ENCODE peak calls at places on chromosomes 12 and 14, in seven cellular contexts. One of them, this sample, is unnamed.
A peak's percentile ranks its signal among the peaks of the same experiment; 100 is the strongest.

GRCh38 chr14:105480807-105481801 is 5.6 kb upstream of the CRIP1 start:
- DNase-seq in SK-N-SH: peak; percentile 92
- DNase-seq in HepG2: peak; percentile 67
- DNase-seq in GM12878: no peak
- DNase-seq in HCT116: peak; percentile 55
- DNase-seq in K562: peak; percentile 85
- DNase-seq in Panc1: no peak
- DNase-seq in this sample: peak; percentile 99

GRCh38 chr14:100662850-100663527 is 63.7 kb upstream of the DLK1 start:
- DNase-seq in GM12878: no peak
- DNase-seq in HepG2: peak; percentile 77
- DNase-seq in K562: peak; percentile 72
- DNase-seq in Panc1: no peak
- DNase-seq in HCT116: peak; percentile 87
- DNase-seq in SK-N-SH: peak; percentile 85
- DNase-seq in this sample: peak; percentile 84

GRCh38 chr14:34699873-34700621 is 14.3 kb downstream of the CFL2 start:
- DNase-seq in Panc1: peak; percentile 93
- DNase-seq in HepG2: peak; percentile 89
- DNase-seq in GM12878: no peak
- DNase-seq in K562: no peak
- DNase-seq in HCT116: peak; percentile 72
- DNase-seq in SK-N-SH: peak; percentile 43
- DNase-seq in this sample: no peak

GRCh38 chr12:124902916-124903315 is 11.5 kb downstream of the UBC start:
- DNase-seq in HCT116: no peak
- DNase-seq in SK-N-SH: no peak
- DNase-seq in Panc1: no peak
- DNase-seq in GM12878: no peak
- DNase-seq in K562: no peak
- DNase-seq in HepG2: no peak
- DNase-seq in this sample: no peak

GRCh38 chr14:49940805-49941421 is 48.0 kb downstream of the ARF6 start:
- DNase-seq in SK-N-SH: no peak
- DNase-seq in Panc1: no peak
- DNase-seq in GM12878: no peak
- DNase-seq in K562: no peak
- DNase-seq in HCT116: no peak
- DNase-seq in HepG2: no peak
- DNase-seq in this sample: no peak

GRCh38 chr12:480831-481230 is 21.1 kb downstream of the B4GALNT3 start:
- DNase-seq in HCT116: no peak
- DNase-seq in SK-N-SH: no peak
- DNase-seq in HepG2: no peak
- DNase-seq in Panc1: no peak
- DNase-seq in GM12878: no peak
- DNase-seq in K562: no peak
- DNase-seq in this sample: no peak

GRCh38 chr14:72634910-72635647 is 258.8 kb downstream of the DPF3 start:
- DNase-seq in HepG2: no peak
- DNase-seq in GM12878: peak; percentile 57
- DNase-seq in Panc1: no peak
- DNase-seq in HCT116: no peak
- DNase-seq in K562: no peak
- DNase-seq in SK-N-SH: no peak
- DNase-seq in this sample: peak; percentile 19

GRCh38 chr14:103422981-103423600 is 37.9 kb downstream of the MARK3 start:
- DNase-seq in HepG2: no peak
- DNase-seq in GM12878: no peak
- DNase-seq in K562: peak; percentile 20
- DNase-seq in SK-N-SH: no peak
- DNase-seq in Panc1: no peak
- DNase-seq in HCT116: no peak
- DNase-seq in this sample: no peak

GRCh38 chr12:110501378-110501721 is 561 bp downstream of the VPS29 start:
- DNase-seq in GM12878: no peak
- DNase-seq in Panc1: no peak
- DNase-seq in SK-N-SH: peak; percentile 62
- DNase-seq in HCT116: no peak
- DNase-seq in K562: no peak
- DNase-seq in HepG2: peak; percentile 38
- DNase-seq in this sample: no peak

GRCh38 chr12:60501124-60501729 is 905.4 kb downstream of the SLC16A7 start:
- DNase-seq in GM12878: no peak
- DNase-seq in Panc1: no peak
- DNase-seq in SK-N-SH: no peak
- DNase-seq in K562: no peak
- DNase-seq in HepG2: no peak
- DNase-seq in HCT116: no peak
- DNase-seq in this sample: no peak

GRCh38 chr14:99476864-99477263 is 3.8 kb downstream of the SETD3 start:
- DNase-seq in HepG2: no peak
- DNase-seq in Panc1: no peak
- DNase-seq in GM12878: no peak
- DNase-seq in SK-N-SH: no peak
- DNase-seq in K562: no peak
- DNase-seq in HCT116: no peak
- DNase-seq in this sample: no peak

GRCh38 chr12:13203028-13203922 is 6.7 kb downstream of the EMP1 start:
- DNase-seq in HCT116: no peak
- DNase-seq in HepG2: no peak
- DNase-seq in SK-N-SH: peak; percentile 25
- DNase-seq in K562: peak; percentile 13
- DNase-seq in Panc1: no peak
- DNase-seq in GM12878: no peak
- DNase-seq in this sample: peak; percentile 77

DNA sequence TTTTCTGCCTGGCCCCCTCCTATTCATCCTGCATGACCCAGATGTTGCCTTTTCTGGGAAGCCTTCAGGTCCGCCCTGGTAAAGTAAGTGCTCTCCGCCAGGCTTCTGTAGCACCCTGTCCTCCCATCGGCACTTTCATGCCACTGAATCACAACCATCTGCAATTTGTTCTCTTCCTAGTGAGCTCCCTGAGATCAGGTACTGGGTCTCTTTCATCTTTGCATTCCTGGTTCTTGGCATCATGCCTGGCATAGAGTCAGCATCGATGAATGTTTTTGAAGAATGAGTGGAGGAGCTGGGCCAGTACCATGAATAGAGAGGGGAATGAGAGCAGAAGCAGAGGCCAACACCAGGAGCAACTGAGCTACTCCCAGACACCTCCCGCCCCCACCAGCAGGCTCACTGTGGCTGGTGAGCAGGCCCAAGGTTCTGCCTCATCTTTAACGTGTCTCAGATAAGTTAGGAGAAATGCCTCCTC is 13.1 kb downstream of the ZDHHC22 start:
- DNase-seq in K562: no peak
- DNase-seq in Panc1: no peak
- DNase-seq in SK-N-SH: no peak
- DNase-seq in HCT116: peak; percentile 98
- DNase-seq in GM12878: no peak
- DNase-seq in HepG2: peak; percentile 60
- DNase-seq in this sample: no peak
- TF ChIP-seq SIN3A in K562: no peak
- TF ChIP-seq SIN3A in Panc1: no peak
- TF ChIP-seq SIN3A in SK-N-SH: no peak
- TF ChIP-seq SIN3A in HCT116: no peak
- TF ChIP-seq SIN3A in GM12878: no peak
- TF ChIP-seq SIN3A in HepG2: no peak
- TF ChIP-seq SIN3A in this sample: no peak

DNA sequence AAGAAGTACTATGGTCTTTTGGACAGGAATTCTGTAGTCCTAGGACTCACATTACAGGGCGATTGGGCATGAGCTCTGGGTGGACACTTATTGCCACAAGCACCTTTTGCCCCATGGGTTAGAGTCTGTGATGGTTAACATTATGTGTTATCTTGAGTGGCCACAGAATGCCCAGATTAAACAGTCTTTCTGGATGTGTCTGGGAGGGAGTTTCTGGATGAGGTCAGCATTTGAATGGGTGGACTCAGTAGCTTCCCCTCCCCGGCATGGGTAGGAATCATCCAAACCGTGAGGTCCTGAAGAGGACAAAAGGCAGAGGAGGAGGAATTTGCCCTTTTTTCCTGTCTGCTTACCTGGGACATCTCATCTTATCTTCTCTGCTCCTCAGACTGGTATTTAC is 85.6 kb downstream of the BMP4 start:
- DNase-seq in SK-N-SH: no peak
- DNase-seq in K562: no peak
- DNase-seq in Panc1: no peak
- DNase-seq in GM12878: no peak
- DNase-seq in HepG2: no peak
- DNase-seq in HCT116: no peak
- DNase-seq in this sample: no peak
- TF ChIP-seq SIN3A in SK-N-SH: no peak
- TF ChIP-seq SIN3A in K562: no peak
- TF ChIP-seq SIN3A in Panc1: no peak
- TF ChIP-seq SIN3A in GM12878: no peak
- TF ChIP-seq SIN3A in HepG2: no peak
- TF ChIP-seq SIN3A in HCT116: no peak
- TF ChIP-seq SIN3A in this sample: no peak

GRCh38 chr12:67161322-67161918 is 107.7 kb upstream of the CAND1 start:
- DNase-seq in HCT116: no peak
- DNase-seq in Panc1: peak; percentile 20
- DNase-seq in K562: peak; percentile 23
- DNase-seq in HepG2: peak; percentile 18
- DNase-seq in GM12878: no peak
- DNase-seq in SK-N-SH: peak; percentile 11
- DNase-seq in this sample: peak; percentile 61
- TF ChIP-seq SIN3A in HCT116: no peak
- TF ChIP-seq SIN3A in Panc1: no peak
- TF ChIP-seq SIN3A in K562: no peak
- TF ChIP-seq SIN3A in HepG2: no peak
- TF ChIP-seq SIN3A in GM12878: no peak
- TF ChIP-seq SIN3A in SK-N-SH: no peak
- TF ChIP-seq SIN3A in this sample: no peak

GRCh38 chr12:33757701-33758100 is 264.6 kb upstream of the ALG10 start:
- DNase-seq in SK-N-SH: no peak
- DNase-seq in HepG2: no peak
- DNase-seq in GM12878: no peak
- DNase-seq in Panc1: no peak
- DNase-seq in HCT116: no peak
- DNase-seq in K562: no peak
- DNase-seq in this sample: no peak
- TF ChIP-seq SIN3A in SK-N-SH: no peak
- TF ChIP-seq SIN3A in HepG2: no peak
- TF ChIP-seq SIN3A in GM12878: no peak
- TF ChIP-seq SIN3A in Panc1: no peak
- TF ChIP-seq SIN3A in HCT116: no peak
- TF ChIP-seq SIN3A in K562: no peak
- TF ChIP-seq SIN3A in this sample: no peak

GRCh38 chr12:122206111-122206881 is 2.8 kb downstream of the B3GNT4 start:
- DNase-seq in HepG2: no peak
- DNase-seq in K562: no peak
- DNase-seq in Panc1: no peak
- DNase-seq in HCT116: no peak
- DNase-seq in GM12878: no peak
- DNase-seq in SK-N-SH: peak; percentile 25
- DNase-seq in this sample: no peak

GRCh38 chr12:122208073-122208820 is 4.7 kb downstream of the B3GNT4 start:
- DNase-seq in GM12878: no peak
- DNase-seq in K562: no peak
- DNase-seq in Panc1: no peak
- DNase-seq in HepG2: no peak
- DNase-seq in SK-N-SH: no peak
- DNase-seq in HCT116: no peak
- DNase-seq in this sample: no peak

GRCh38 chr12:122207391-122207790 is 3.9 kb downstream of the B3GNT4 start:
- DNase-seq in HepG2: no peak
- DNase-seq in HCT116: no peak
- DNase-seq in K562: no peak
- DNase-seq in GM12878: no peak
- DNase-seq in SK-N-SH: no peak
- DNase-seq in Panc1: no peak
- DNase-seq in this sample: no peak

GRCh38 chr12:122205590-122205925 is 2.0 kb downstream of the B3GNT4 start:
- DNase-seq in HCT116: no peak
- DNase-seq in Panc1: no peak
- DNase-seq in SK-N-SH: no peak
- DNase-seq in GM12878: no peak
- DNase-seq in K562: no peak
- DNase-seq in HepG2: no peak
- DNase-seq in this sample: no peak

GRCh38 chr12:122206976-122207375 is 3.5 kb downstream of the B3GNT4 start:
- DNase-seq in SK-N-SH: no peak
- DNase-seq in HepG2: no peak
- DNase-seq in GM12878: no peak
- DNase-seq in K562: no peak
- DNase-seq in Panc1: no peak
- DNase-seq in HCT116: no peak
- DNase-seq in this sample: no peak
- TF ChIP-seq SIN3A in SK-N-SH: no peak
- TF ChIP-seq SIN3A in HepG2: no peak
- TF ChIP-seq SIN3A in GM12878: no peak
- TF ChIP-seq SIN3A in K562: no peak
- TF ChIP-seq SIN3A in Panc1: no peak
- TF ChIP-seq SIN3A in HCT116: no peak
- TF ChIP-seq SIN3A in this sample: no peak

GRCh38 chr14:22598896-22599244 is 770 bp downstream of the ABHD4 start:
- DNase-seq in K562: peak; percentile 66
- DNase-seq in SK-N-SH: no peak
- DNase-seq in HepG2: peak; percentile 82
- DNase-seq in GM12878: no peak
- DNase-seq in Panc1: no peak
- DNase-seq in HCT116: peak; percentile 16
- DNase-seq in this sample: no peak
- TF ChIP-seq SIN3A in K562: no peak
- TF ChIP-seq SIN3A in SK-N-SH: no peak
- TF ChIP-seq SIN3A in HepG2: no peak
- TF ChIP-seq SIN3A in GM12878: no peak
- TF ChIP-seq SIN3A in Panc1: no peak
- TF ChIP-seq SIN3A in HCT116: no peak
- TF ChIP-seq SIN3A in this sample: no peak